ENCODE peak calls at places on chromosome 20, in six cellular contexts. K, X, Z, W, M and D are unnamed samples.

GRCh38 chr20:20759132-20759531 is 46.7 kb upstream of the RALGAPA2 start:
- DNase-seq in K (no peak), X (peak; percentile 68), Z (no peak), W (peak; percentile 63), M (no peak), D (no peak)

GRCh38 chr20:35092524-35093244 is at the start of gene TRPC4AP:
- DNase-seq in K (no peak), X (peak; percentile 81), Z (peak; percentile 93), W (peak; percentile 92), M (peak; percentile 89), D (peak; percentile 88)

GRCh38 chr20:36777152-36777551 is 3.6 kb upstream of the DSN1 start:
- DNase-seq in K (no peak), X (no peak), Z (no peak), W (no peak), M (no peak), D (no peak)

GRCh38 chr20:59955131-59955796 is 3.0 kb upstream of the CDH26 start:
- DNase-seq in K (no peak), X (peak; percentile 20), Z (peak; percentile 52), W (peak; percentile 53), M (no peak), D (no peak)

GRCh38 chr20:62494537-62494936 is 18.7 kb upstream of the GATA5 start:
- DNase-seq in K (no peak), X (no peak), Z (no peak), W (no peak), M (no peak), D (no peak)

GRCh38 chr20:10250902-10251301 is 32.3 kb downstream of the SNAP25 start:
- DNase-seq in K (no peak), X (no peak), Z (no peak), W (peak; percentile 42), M (no peak), D (no peak)

GRCh38 chr20:25580711-25581110 is 4.6 kb downstream of the NINL start:
- DNase-seq in K (no peak), X (no peak), Z (no peak), W (no peak), M (no peak), D (no peak)

GRCh38 chr20:62164879-62165761 is 17.7 kb upstream of the MTG2 start:
- DNase-seq in K (no peak), X (no peak), Z (no peak), W (no peak), M (no peak), D (no peak)

GRCh38 chr20:62761759-62762131 is 34.5 kb upstream of the MRGBP start:
- DNase-seq in K (no peak), X (no peak), Z (no peak), W (no peak), M (no peak), D (peak; percentile 5)

GRCh38 chr20:1204547-1204946 is 1.3 kb downstream of the C20orf202 start:
- DNase-seq in K (no peak), X (no peak), Z (no peak), W (no peak), M (no peak), D (no peak)

GRCh38 chr20:6140947-6141346 is 18.1 kb upstream of the FERMT1 start:
- DNase-seq in K (no peak), X (no peak), Z (peak; percentile 52), W (peak; percentile 28), M (no peak), D (no peak)

GRCh38 chr20:50267041-50267865 is 76.6 kb downstream of the CEBPB start:
- DNase-seq in K (no peak), X (peak; percentile 81), Z (peak; percentile 71), W (peak; percentile 79), M (no peak), D (no peak)

GRCh38 chr20:62634330-62634967 is 7.9 kb upstream of the SLCO4A1 start:
- DNase-seq in K (no peak), X (no peak), Z (no peak), W (no peak), M (no peak), D (no peak)

GRCh38 chr20:53028337-53029007 is 56.3 kb downstream of the TSHZ2 start:
- DNase-seq in K (no peak), X (no peak), Z (no peak), W (no peak), M (no peak), D (no peak)

GRCh38 chr20:60976139-60976538 is 275.9 kb upstream of the CDH4 start:
- DNase-seq in K (no peak), X (no peak), Z (no peak), W (no peak), M (no peak), D (no peak)

GRCh38 chr20:44928595-44928994 is 18.7 kb downstream of the PABPC1L start:
- DNase-seq in K (no peak), X (no peak), Z (no peak), W (no peak), M (no peak), D (no peak)

GRCh38 chr20:25285856-25286798 is 38.2 kb downstream of the PYGB start:
- DNase-seq in K (no peak), X (no peak), Z (no peak), W (no peak), M (no peak), D (peak; percentile 10)

GRCh38 chr20:38890497-38890818 is 35.8 kb upstream of the FAM83D start:
- DNase-seq in K (no peak), X (no peak), Z (no peak), W (no peak), M (no peak), D (no peak)

GRCh38 chr20:46731770-46732169 is 22.3 kb downstream of the SLC2A10 start:
- DNase-seq in K (no peak), X (no peak), Z (peak; percentile 49), W (no peak), M (no peak), D (no peak)

GRCh38 chr20:62892348-62893304 is 31.0 kb upstream of the TCFL5 start:
- DNase-seq in K (no peak), X (no peak), Z (no peak), W (no peak), M (no peak), D (no peak)

GRCh38 chr20:31594558-31595379 is 10.3 kb upstream of the ID1 start:
- DNase-seq in K (no peak), X (no peak), Z (peak; percentile 91), W (peak; percentile 97), M (peak; percentile 27), D (no peak)

GRCh38 chr20:23629017-23629541 is 8.7 kb downstream of the CST3 start:
- DNase-seq in K (no peak), X (no peak), Z (no peak), W (peak; percentile 98), M (no peak), D (no peak)

GRCh38 chr20:63843778-63844177 is 12.7 kb upstream of the ZBTB46 start:
- DNase-seq in K (no peak), X (no peak), Z (no peak), W (no peak), M (no peak), D (no peak)

GRCh38 chr20:58378704-58379103 is 10.3 kb upstream of the VAPB start:
- DNase-seq in K (no peak), X (no peak), Z (no peak), W (no peak), M (no peak), D (no peak)

GRCh38 chr20:35326021-35326731 is 34.0 kb upstream of the FAM83C start:
- DNase-seq in K (no peak), X (no peak), Z (no peak), W (no peak), M (no peak), D (no peak)

GRCh38 chr20:24160563-24161355 is 172.2 kb upstream of the GGTLC1 start:
- DNase-seq in K (no peak), X (peak; percentile 40), Z (peak; percentile 65), W (peak; percentile 39), M (peak; percentile 51), D (peak; percentile 74)

GRCh38 chr20:4445331-4445730 is 276.4 kb upstream of the PRND start:
- DNase-seq in K (no peak), X (no peak), Z (no peak), W (no peak), M (no peak), D (no peak)

GRCh38 chr20:40952231-40952630 is 76.4 kb upstream of the TOP1 start:
- DNase-seq in K (no peak), X (no peak), Z (peak; percentile 23), W (no peak), M (no peak), D (no peak)

GRCh38 chr20:39752235-39752876 is 790.2 kb downstream of the DHX35 start:
- DNase-seq in K (no peak), X (no peak), Z (no peak), W (no peak), M (no peak), D (no peak)

GRCh38 chr20:8076505-8077498 is 55.3 kb upstream of the PLCB1 start:
- DNase-seq in K (no peak), X (no peak), Z (no peak), W (no peak), M (no peak), D (no peak)

GRCh38 chr20:8082999-8083398 is 49.1 kb upstream of the PLCB1 start:
- DNase-seq in K (no peak), X (no peak), Z (no peak), W (no peak), M (no peak), D (no peak)

GRCh38 chr20:8078528-8078914 is 53.5 kb upstream of the PLCB1 start:
- DNase-seq in K (no peak), X (no peak), Z (no peak), W (no peak), M (no peak), D (no peak)

GRCh38 chr20:8079976-8080375 is 52.1 kb upstream of the PLCB1 start:
- DNase-seq in K (no peak), X (no peak), Z (no peak), W (no peak), M (no peak), D (no peak)

GRCh38 chr20:8082025-8082424 is 50.0 kb upstream of the PLCB1 start:
- DNase-seq in K (no peak), X (no peak), Z (peak; percentile 72), W (peak; percentile 15), M (no peak), D (no peak)
- TF ChIP-seq CTCF in K (peak; percentile 22), X (no peak), Z (peak; percentile 63), W (no peak), M (peak; percentile 29), D (peak; percentile 48)

GRCh38 chr20:56995635-56996075 is 270.8 kb downstream of the BMP7 start:
- DNase-seq in K (no peak), X (no peak), Z (peak; percentile 86), W (peak; percentile 23), M (peak; percentile 75), D (peak; percentile 75)
- TF ChIP-seq CTCF in K (peak; percentile 71), X (peak; percentile 25), Z (peak; percentile 78), W (peak; percentile 81), M (peak; percentile 77), D (peak; percentile 84)

DNA sequence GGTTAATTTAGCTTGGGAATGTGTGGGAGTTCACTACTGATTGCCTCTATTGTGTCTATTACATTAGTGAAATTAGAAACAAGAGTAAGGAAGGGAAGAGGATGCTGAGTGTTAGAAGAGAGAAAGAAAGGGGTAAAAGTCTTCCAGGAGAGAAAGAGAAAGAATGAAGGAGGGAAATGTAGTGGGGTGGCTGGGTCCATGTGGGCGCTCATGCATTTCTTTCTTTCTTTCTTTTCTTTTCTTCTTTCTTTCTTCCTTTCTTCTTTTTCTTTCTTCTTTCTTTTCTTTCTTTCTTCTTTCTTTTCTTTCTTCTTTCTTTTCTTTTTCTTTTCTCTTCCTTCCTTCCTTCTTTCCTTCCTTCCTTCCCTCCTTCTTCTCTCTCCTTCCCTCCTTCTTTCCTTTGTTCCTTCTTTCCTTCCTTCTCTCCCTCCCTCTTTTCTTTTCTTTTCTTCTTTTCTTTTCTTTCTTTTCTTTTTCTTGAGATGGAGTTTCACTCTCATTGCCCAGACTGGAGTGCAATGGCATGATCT is 16.2 kb upstream of the SALL4 start:
- DNase-seq in K (no peak), X (no peak), Z (no peak), W (no peak), M (no peak), D (no peak)
- TF ChIP-seq CTCF in K (no peak), X (no peak), Z (no peak), W (no peak), M (no peak), D (no peak)

GRCh38 chr20:43799741-43800140 is 72.9 kb upstream of the GTSF1L start:
- DNase-seq in K (no peak), X (no peak), Z (no peak), W (no peak), M (no peak), D (no peak)
- TF ChIP-seq CTCF in K (no peak), X (no peak), Z (no peak), W (no peak), M (no peak), D (no peak)